ENCODE peak calls at places on chromosomes 5 and 9, in seven cellular contexts. One of them, this sample, is unnamed.

GRCh38 chr9:79572891-79573696 is 1.3 kb downstream of the TLE4 start:
- DNase-seq in CD8-positive, alpha-beta T cell: peak
- DNase-seq in LNCaP clone FGC: no peak
- DNase-seq in CD8-positive, alpha-beta memory T cell: peak
- DNase-seq in CD4-positive, alpha-beta memory T cell: peak
- DNase-seq in pancreas: peak
- DNase-seq in BE2C: peak
- DNase-seq in this sample: peak

GRCh38 chr5:151739939-151740335 is 18.5 kb downstream of the ATOX1 start:
- DNase-seq in CD8-positive, alpha-beta T cell: no peak
- DNase-seq in LNCaP clone FGC: no peak
- DNase-seq in CD8-positive, alpha-beta memory T cell: no peak
- DNase-seq in CD4-positive, alpha-beta memory T cell: no peak
- DNase-seq in pancreas: no peak
- DNase-seq in BE2C: no peak
- DNase-seq in this sample: no peak

GRCh38 chr5:127053049-127053448 is 20.3 kb downstream of the C5orf63 start:
- DNase-seq in CD8-positive, alpha-beta T cell: no peak
- DNase-seq in LNCaP clone FGC: no peak
- DNase-seq in CD8-positive, alpha-beta memory T cell: no peak
- DNase-seq in CD4-positive, alpha-beta memory T cell: no peak
- DNase-seq in pancreas: no peak
- DNase-seq in BE2C: no peak
- DNase-seq in this sample: no peak

GRCh38 chr5:130541617-130542221 is 623.3 kb downstream of the HINT1 start:
- DNase-seq in CD8-positive, alpha-beta T cell: no peak
- DNase-seq in LNCaP clone FGC: no peak
- DNase-seq in CD8-positive, alpha-beta memory T cell: no peak
- DNase-seq in CD4-positive, alpha-beta memory T cell: no peak
- DNase-seq in pancreas: no peak
- DNase-seq in BE2C: no peak
- DNase-seq in this sample: no peak

GRCh38 chr5:174532453-174533126 is 191.8 kb upstream of the MSX2 start:
- DNase-seq in CD8-positive, alpha-beta T cell: no peak
- DNase-seq in LNCaP clone FGC: peak
- DNase-seq in CD8-positive, alpha-beta memory T cell: no peak
- DNase-seq in CD4-positive, alpha-beta memory T cell: no peak
- DNase-seq in pancreas: no peak
- DNase-seq in BE2C: peak
- DNase-seq in this sample: no peak

GRCh38 chr5:34991486-34992238 is 56.1 kb downstream of the AGXT2 start:
- DNase-seq in CD8-positive, alpha-beta T cell: no peak
- DNase-seq in LNCaP clone FGC: no peak
- DNase-seq in CD8-positive, alpha-beta memory T cell: no peak
- DNase-seq in CD4-positive, alpha-beta memory T cell: no peak
- DNase-seq in pancreas: no peak
- DNase-seq in BE2C: no peak
- DNase-seq in this sample: no peak

GRCh38 chr5:62578540-62578939 is at the start of gene LRRC70:
- DNase-seq in CD8-positive, alpha-beta T cell: no peak
- DNase-seq in LNCaP clone FGC: no peak
- DNase-seq in CD8-positive, alpha-beta memory T cell: no peak
- DNase-seq in CD4-positive, alpha-beta memory T cell: peak
- DNase-seq in pancreas: no peak
- DNase-seq in BE2C: no peak
- DNase-seq in this sample: no peak

GRCh38 chr5:90056911-90057705 is 352.4 kb downstream of the CETN3 start:
- DNase-seq in CD8-positive, alpha-beta T cell: no peak
- DNase-seq in LNCaP clone FGC: no peak
- DNase-seq in CD8-positive, alpha-beta memory T cell: no peak
- DNase-seq in CD4-positive, alpha-beta memory T cell: no peak
- DNase-seq in pancreas: no peak
- DNase-seq in BE2C: no peak
- DNase-seq in this sample: no peak

GRCh38 chr9:4793412-4794005 is 765 bp downstream of the RCL1 start:
- DNase-seq in CD8-positive, alpha-beta T cell: no peak
- DNase-seq in LNCaP clone FGC: no peak
- DNase-seq in CD8-positive, alpha-beta memory T cell: no peak
- DNase-seq in CD4-positive, alpha-beta memory T cell: no peak
- DNase-seq in pancreas: no peak
- DNase-seq in BE2C: no peak
- DNase-seq in this sample: no peak

DNA sequence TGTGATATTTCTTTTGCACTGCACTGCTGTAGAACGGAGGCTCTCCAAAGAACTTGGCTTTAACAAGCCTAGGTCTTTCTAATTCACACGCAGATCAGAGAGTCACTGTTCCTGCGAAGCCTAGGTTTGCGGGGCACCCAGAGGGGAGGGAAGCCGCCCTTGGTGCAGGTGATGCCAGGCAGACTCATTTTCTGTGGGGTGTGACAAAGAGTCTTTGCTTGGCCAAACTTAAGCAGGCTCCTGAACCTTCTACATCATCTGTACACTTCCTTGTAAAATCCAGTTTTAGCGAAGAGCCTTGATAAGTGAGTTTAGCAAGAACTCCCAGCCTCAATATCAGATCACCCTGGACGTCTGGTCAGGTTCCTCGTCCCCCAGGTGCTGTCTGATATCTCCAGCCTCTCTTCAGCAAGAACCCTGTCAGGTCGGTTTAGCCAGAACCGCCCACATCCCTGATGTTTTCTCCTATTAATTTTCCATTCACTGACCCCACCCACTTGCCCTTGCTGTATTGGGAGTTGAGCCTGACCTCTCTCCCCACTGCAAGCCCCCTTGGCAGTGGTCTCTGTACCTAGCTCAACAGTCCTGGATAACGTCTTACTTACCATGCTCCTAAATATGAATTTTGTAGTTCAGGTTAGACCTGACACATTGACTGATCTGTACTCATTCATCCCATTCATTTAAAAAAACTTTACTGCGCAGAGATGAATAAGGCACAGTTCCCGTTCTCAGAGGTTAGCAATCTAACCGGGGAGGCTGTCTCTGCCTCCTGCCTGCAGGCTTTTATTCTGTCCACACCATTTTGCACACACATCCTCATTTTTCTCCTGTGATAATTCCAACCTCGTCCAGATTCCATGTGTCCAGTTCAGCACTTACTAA is 880 bp upstream of the UBAC1 start:
- DNase-seq in CD8-positive, alpha-beta T cell: no peak
- DNase-seq in LNCaP clone FGC: peak
- DNase-seq in CD8-positive, alpha-beta memory T cell: no peak
- DNase-seq in CD4-positive, alpha-beta memory T cell: no peak
- DNase-seq in pancreas: no peak
- DNase-seq in BE2C: no peak
- DNase-seq in this sample: no peak
- H3K4me3 ChIP-seq in CD8-positive, alpha-beta T cell: no peak
- H3K4me3 ChIP-seq in LNCaP clone FGC: peak
- H3K4me3 ChIP-seq in CD8-positive, alpha-beta memory T cell: peak
- H3K4me3 ChIP-seq in CD4-positive, alpha-beta memory T cell: no peak
- H3K4me3 ChIP-seq in pancreas: no peak
- H3K4me3 ChIP-seq in BE2C: peak
- H3K4me3 ChIP-seq in this sample: no peak

DNA sequence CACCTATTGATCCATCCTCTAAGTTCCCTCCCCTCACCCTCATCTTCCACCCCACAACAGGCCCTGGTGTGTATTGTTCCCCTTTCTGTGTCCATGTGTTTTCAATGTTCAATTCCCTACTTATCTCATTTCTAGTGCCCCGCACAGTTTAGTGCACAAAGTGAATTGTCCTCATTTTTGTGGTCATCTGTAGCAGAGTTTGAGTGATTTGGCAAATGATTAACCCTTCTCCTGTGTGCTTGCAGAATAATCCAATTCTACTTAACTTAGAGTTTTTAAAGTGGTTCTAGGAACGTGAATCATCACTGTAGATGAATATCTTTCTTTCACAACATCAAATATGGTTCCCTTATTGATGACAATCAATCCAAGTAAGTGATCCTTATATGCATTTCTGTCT is 6.3 kb upstream of the HAPLN1 start:
- DNase-seq in CD8-positive, alpha-beta T cell: no peak
- DNase-seq in LNCaP clone FGC: no peak
- DNase-seq in CD8-positive, alpha-beta memory T cell: no peak
- DNase-seq in CD4-positive, alpha-beta memory T cell: no peak
- DNase-seq in pancreas: no peak
- DNase-seq in BE2C: no peak
- DNase-seq in this sample: no peak
- H3K4me3 ChIP-seq in CD8-positive, alpha-beta T cell: no peak
- H3K4me3 ChIP-seq in LNCaP clone FGC: no peak
- H3K4me3 ChIP-seq in CD8-positive, alpha-beta memory T cell: no peak
- H3K4me3 ChIP-seq in CD4-positive, alpha-beta memory T cell: no peak
- H3K4me3 ChIP-seq in pancreas: no peak
- H3K4me3 ChIP-seq in BE2C: no peak
- H3K4me3 ChIP-seq in this sample: no peak

DNA sequence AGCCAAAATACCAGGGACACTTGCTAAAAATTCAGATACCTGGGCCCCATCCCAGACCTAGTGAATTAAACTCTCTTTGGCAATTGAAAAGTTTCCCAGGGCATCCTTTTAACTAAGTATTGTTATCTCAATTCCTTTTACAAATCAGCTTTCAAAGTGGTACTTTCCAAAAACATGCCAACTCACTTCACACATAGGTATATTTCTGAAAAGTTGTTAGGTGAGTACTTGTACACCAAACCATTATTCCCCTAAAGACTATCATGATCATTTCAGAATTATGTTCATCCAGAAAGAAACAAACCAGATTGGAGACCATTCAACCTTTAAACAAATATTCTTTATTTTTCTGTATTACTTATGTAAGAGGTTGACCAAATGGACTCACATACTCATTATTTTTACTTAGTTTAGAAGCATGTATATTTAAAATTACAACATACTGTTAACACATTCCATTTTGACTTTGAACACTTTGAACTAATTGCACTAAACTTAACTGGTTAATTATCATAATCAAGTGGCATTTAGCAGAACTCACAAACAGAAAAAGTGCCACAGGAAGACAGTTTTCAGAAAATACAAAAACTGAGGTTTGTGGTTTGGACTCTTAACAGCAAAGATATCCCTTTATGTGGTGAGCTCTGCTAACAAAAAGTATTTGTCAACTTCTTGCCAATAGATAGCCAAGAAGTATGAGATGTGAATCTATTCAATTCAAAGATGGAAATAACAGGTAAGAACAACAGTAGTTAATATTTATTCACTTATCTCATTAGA is 40.7 kb downstream of the KIAA0825 start:
- DNase-seq in CD8-positive, alpha-beta T cell: no peak
- DNase-seq in LNCaP clone FGC: no peak
- DNase-seq in CD8-positive, alpha-beta memory T cell: no peak
- DNase-seq in CD4-positive, alpha-beta memory T cell: peak
- DNase-seq in pancreas: no peak
- DNase-seq in BE2C: no peak
- DNase-seq in this sample: no peak
- H3K4me3 ChIP-seq in CD8-positive, alpha-beta T cell: no peak
- H3K4me3 ChIP-seq in LNCaP clone FGC: no peak
- H3K4me3 ChIP-seq in CD8-positive, alpha-beta memory T cell: peak
- H3K4me3 ChIP-seq in CD4-positive, alpha-beta memory T cell: no peak
- H3K4me3 ChIP-seq in pancreas: no peak
- H3K4me3 ChIP-seq in BE2C: no peak
- H3K4me3 ChIP-seq in this sample: no peak

GRCh38 chr5:181163487-181164075 is 16.2 kb downstream of the OR2V2 start:
- DNase-seq in CD8-positive, alpha-beta T cell: no peak
- DNase-seq in LNCaP clone FGC: no peak
- DNase-seq in CD8-positive, alpha-beta memory T cell: no peak
- DNase-seq in CD4-positive, alpha-beta memory T cell: no peak
- DNase-seq in pancreas: no peak
- DNase-seq in BE2C: no peak
- DNase-seq in this sample: no peak
- H3K4me3 ChIP-seq in CD8-positive, alpha-beta T cell: no peak
- H3K4me3 ChIP-seq in LNCaP clone FGC: no peak
- H3K4me3 ChIP-seq in CD8-positive, alpha-beta memory T cell: no peak
- H3K4me3 ChIP-seq in CD4-positive, alpha-beta memory T cell: no peak
- H3K4me3 ChIP-seq in pancreas: no peak
- H3K4me3 ChIP-seq in BE2C: peak
- H3K4me3 ChIP-seq in this sample: no peak

DNA sequence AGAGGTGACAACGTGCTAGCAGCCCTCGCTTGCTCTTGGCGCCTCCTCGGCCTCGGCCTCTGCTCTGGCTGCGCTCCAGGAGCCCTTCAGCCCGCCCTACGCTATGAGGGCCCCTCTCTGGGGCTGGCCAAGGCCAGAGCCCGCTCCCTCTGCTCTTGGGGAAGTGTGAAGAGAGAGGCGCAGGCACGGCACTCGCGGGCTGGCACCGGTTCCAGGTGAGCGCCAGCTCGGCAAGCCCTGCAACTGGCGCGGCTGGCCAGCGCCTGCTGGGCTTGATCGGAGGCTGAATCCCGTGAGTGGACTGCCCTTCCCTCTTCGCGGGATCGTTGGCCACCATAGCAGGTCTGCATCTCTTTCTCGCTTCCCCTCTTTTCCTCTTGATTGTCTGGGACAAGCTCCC is 298.0 kb upstream of the PTPRD start:
- DNase-seq in CD8-positive, alpha-beta T cell: no peak
- DNase-seq in LNCaP clone FGC: no peak
- DNase-seq in CD8-positive, alpha-beta memory T cell: no peak
- DNase-seq in CD4-positive, alpha-beta memory T cell: no peak
- DNase-seq in pancreas: peak
- DNase-seq in BE2C: no peak
- DNase-seq in this sample: no peak
- H3K4me3 ChIP-seq in CD8-positive, alpha-beta T cell: no peak
- H3K4me3 ChIP-seq in LNCaP clone FGC: no peak
- H3K4me3 ChIP-seq in CD8-positive, alpha-beta memory T cell: no peak
- H3K4me3 ChIP-seq in CD4-positive, alpha-beta memory T cell: no peak
- H3K4me3 ChIP-seq in pancreas: no peak
- H3K4me3 ChIP-seq in BE2C: no peak
- H3K4me3 ChIP-seq in this sample: no peak